ENCODE peak calls at places on chromosomes 3 and 15, in four cellular contexts. One of them, this sample, is unnamed. For H3K36me3 and H3K4me1, the result is how much of the 10 kb centered on the place peaks cover.

GRCh38 chr3:58072046-58072445 is 63.8 kb downstream of the FLNB start:
- DNase-seq in heart right ventricle: no peak
- DNase-seq in BE2C: no peak
- DNase-seq in breast epithelium: no peak
- DNase-seq in this sample: no peak

GRCh38 chr15:69522361-69522760 is 69.7 kb downstream of the RPLP1 start:
- DNase-seq in heart right ventricle: no peak
- DNase-seq in BE2C: no peak
- DNase-seq in breast epithelium: no peak
- DNase-seq in this sample: no peak

GRCh38 chr3:10655131-10655530 is 149.7 kb upstream of the ATP2B2 start:
- DNase-seq in heart right ventricle: no peak
- DNase-seq in BE2C: no peak
- DNase-seq in breast epithelium: no peak
- DNase-seq in this sample: no peak

GRCh38 chr15:58521293-58521991 is 89.7 kb downstream of the LIPC start:
- DNase-seq in heart right ventricle: peak
- DNase-seq in BE2C: peak
- DNase-seq in breast epithelium: peak
- DNase-seq in this sample: peak

GRCh38 chr3:10410383-10411002 is 89.6 kb upstream of the SEC13 start:
- DNase-seq in heart right ventricle: no peak
- DNase-seq in BE2C: no peak
- DNase-seq in breast epithelium: no peak
- DNase-seq in this sample: no peak

GRCh38 chr3:127103116-127103515 is 89.8 kb upstream of the PRR23E start:
- DNase-seq in heart right ventricle: no peak
- DNase-seq in BE2C: no peak
- DNase-seq in breast epithelium: no peak
- DNase-seq in this sample: no peak

GRCh38 chr3:42572278-42572677 is 9.5 kb downstream of the SEC22C start:
- DNase-seq in heart right ventricle: no peak
- DNase-seq in BE2C: peak
- DNase-seq in breast epithelium: no peak
- DNase-seq in this sample: no peak

GRCh38 chr3:171328419-171329082 is 131.7 kb downstream of the TNIK start:
- DNase-seq in heart right ventricle: no peak
- DNase-seq in BE2C: peak
- DNase-seq in breast epithelium: peak
- DNase-seq in this sample: no peak

GRCh38 chr3:138070006-138070405 is 45.4 kb downstream of the DZIP1L start:
- DNase-seq in heart right ventricle: no peak
- DNase-seq in BE2C: no peak
- DNase-seq in breast epithelium: no peak
- DNase-seq in this sample: no peak

GRCh38 chr3:36650271-36650671 is 114.1 kb downstream of the DCLK3 start:
- DNase-seq in heart right ventricle: no peak
- DNase-seq in BE2C: no peak
- DNase-seq in breast epithelium: no peak
- DNase-seq in this sample: no peak

GRCh38 chr3:40851836-40852235 is 327.1 kb downstream of the ZNF621 start:
- DNase-seq in heart right ventricle: no peak
- DNase-seq in BE2C: no peak
- DNase-seq in breast epithelium: no peak
- DNase-seq in this sample: no peak

GRCh38 chr3:101781166-101781565 is 2.2 kb downstream of the NXPE3 start:
- DNase-seq in heart right ventricle: no peak
- DNase-seq in BE2C: no peak
- DNase-seq in breast epithelium: no peak
- DNase-seq in this sample: no peak

DNA sequence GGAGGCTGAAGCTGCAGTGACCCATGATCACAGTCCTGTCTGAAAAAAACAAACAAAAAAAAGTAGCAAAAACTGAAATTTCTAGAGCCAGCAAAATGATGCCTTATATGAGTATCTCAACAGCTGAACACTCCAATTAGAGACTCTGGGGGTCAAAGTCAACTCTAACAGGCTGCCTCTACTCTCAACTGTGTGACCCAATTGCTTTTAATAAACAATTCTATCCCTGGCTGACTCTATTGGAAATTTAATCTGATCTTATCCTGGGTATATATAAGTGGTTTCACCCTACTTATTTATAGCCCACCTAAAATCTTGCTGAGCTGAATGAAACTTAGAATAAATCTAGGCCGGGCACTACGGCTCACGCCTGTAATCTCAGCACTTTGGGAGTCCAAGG is 29.0 kb downstream of the SMARCC1 start:
- DNase-seq in heart right ventricle: no peak
- DNase-seq in BE2C: no peak
- DNase-seq in breast epithelium: no peak
- DNase-seq in this sample: no peak
- H3K36me3 ChIP-seq in heart right ventricle: under half
- H3K36me3 ChIP-seq in BE2C: under half
- H3K36me3 ChIP-seq in breast epithelium: under half
- H3K36me3 ChIP-seq in this sample: under half

GRCh38 chr3:51619983-51620382 is 51.1 kb upstream of the TEX264 start:
- DNase-seq in heart right ventricle: no peak
- DNase-seq in BE2C: no peak
- DNase-seq in breast epithelium: no peak
- DNase-seq in this sample: no peak
- H3K4me1 ChIP-seq in heart right ventricle: under half
- H3K4me1 ChIP-seq in BE2C: under half
- H3K4me1 ChIP-seq in breast epithelium: under half
- H3K4me1 ChIP-seq in this sample: under half

GRCh38 chr3:116337229-116337628 is 108.1 kb downstream of the LSAMP start:
- DNase-seq in heart right ventricle: no peak
- DNase-seq in BE2C: no peak
- DNase-seq in breast epithelium: no peak
- DNase-seq in this sample: no peak
- TF ChIP-seq CTCF in heart right ventricle: no peak
- TF ChIP-seq CTCF in BE2C: peak
- TF ChIP-seq CTCF in breast epithelium: no peak
- TF ChIP-seq CTCF in this sample: no peak

DNA sequence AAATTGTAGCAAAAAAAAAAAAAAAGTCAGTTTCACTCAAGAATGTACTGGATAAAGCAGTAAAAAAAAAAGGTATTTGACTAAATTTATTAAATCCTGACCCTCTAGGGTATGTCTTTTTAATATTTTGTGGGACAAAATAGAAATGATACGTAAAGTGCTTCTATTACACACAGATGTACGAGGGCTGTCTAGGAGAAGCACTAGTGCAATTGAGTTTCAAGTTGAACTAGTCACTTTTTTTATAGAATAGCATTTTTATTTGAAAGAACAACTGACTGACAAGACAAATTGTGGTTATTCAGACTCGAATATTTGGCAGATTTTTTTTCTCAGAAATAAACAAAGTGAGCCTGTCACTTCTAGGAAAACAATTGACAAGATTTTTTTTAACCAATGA is 49.0 kb downstream of the CCDC54 start:
- DNase-seq in heart right ventricle: no peak
- DNase-seq in BE2C: no peak
- DNase-seq in breast epithelium: no peak
- DNase-seq in this sample: no peak
- H3K36me3 ChIP-seq in heart right ventricle: under half
- H3K36me3 ChIP-seq in BE2C: under half
- H3K36me3 ChIP-seq in breast epithelium: under half
- H3K36me3 ChIP-seq in this sample: under half